ENCODE peak calls at places on chromosome 17, in seven cellular contexts. B, J, G, K, Y, F and X are unnamed samples.

GRCh38 chr17:76497979-76498885 is 3.0 kb downstream of the RHBDF2 start:
- DNase-seq in G (peak; percentile 75), F (no peak), J (peak; percentile 70), K (no peak), B (peak; percentile 88), Y (peak; percentile 67), X (peak; percentile 48)

GRCh38 chr17:57931488-57932137 is 23.6 kb downstream of the CUEDC1 start:
- DNase-seq in Y (no peak), J (no peak), G (no peak), F (no peak), B (no peak), K (no peak), X (no peak)

GRCh38 chr17:30378191-30378796 is 433 bp upstream of the CPD start:
- DNase-seq in B (no peak), J (peak; percentile 46), G (no peak), F (no peak), K (peak; percentile 46), Y (peak; percentile 28), X (no peak)

GRCh38 chr17:7323731-7324437 is 5.3 kb downstream of the NEURL4 start:
- DNase-seq in B (no peak), J (peak; percentile 55), K (peak; percentile 58), F (peak; percentile 50), G (peak; percentile 83), Y (peak; percentile 82), X (no peak)

GRCh38 chr17:46200200-46200599 is 7.0 kb upstream of the KANSL1 start:
- DNase-seq in Y (no peak), F (no peak), B (no peak), J (no peak), G (no peak), K (no peak), X (no peak)

GRCh38 chr17:39151680-39152058 is 232 bp upstream of the PLXDC1 start:
- DNase-seq in K (no peak), J (no peak), F (no peak), Y (no peak), B (no peak), G (no peak), X (no peak)

GRCh38 chr17:40651939-40652338 is 4.3 kb upstream of the SMARCE1 start:
- DNase-seq in Y (no peak), B (no peak), K (no peak), F (no peak), J (no peak), G (no peak), X (no peak)

GRCh38 chr17:3886776-3887175 is 6.1 kb downstream of the CAMKK1 start:
- DNase-seq in G (no peak), F (no peak), B (peak; percentile 31), J (peak; percentile 40), Y (no peak), K (no peak), X (no peak)

GRCh38 chr17:8436169-8436932 is 667 bp downstream of the NDEL1 start:
- DNase-seq in K (peak; percentile 54), Y (peak; percentile 56), F (peak; percentile 61), B (peak; percentile 68), J (peak; percentile 63), G (peak; percentile 85), X (no peak)

GRCh38 chr17:27793168-27793905 is 7.0 kb downstream of the NOS2 start:
- DNase-seq in F (no peak), B (no peak), G (peak; percentile 37), K (no peak), Y (peak; percentile 39), J (peak; percentile 40), X (no peak)

GRCh38 chr17:13995856-13996635 is 73.3 kb upstream of the COX10 start:
- DNase-seq in K (no peak), B (no peak), F (no peak), J (no peak), Y (no peak), G (no peak), X (no peak)